ENCODE peak calls at places on chromosomes 11 and 22, in seven cellular contexts. One of them, this sample, is unnamed.

GRCh38 chr22:45291931-45292290 is 7.2 kb downstream of the UPK3A start:
- DNase-seq in GM20000: no peak
- DNase-seq in AG04449: no peak
- DNase-seq in lower leg skin: no peak
- DNase-seq in BE2C: no peak
- DNase-seq in endothelial cell: no peak
- DNase-seq in ovary: no peak
- DNase-seq in this sample: no peak

GRCh38 chr11:103618532-103618931 is 417.9 kb upstream of the DDI1 start:
- DNase-seq in GM20000: no peak
- DNase-seq in AG04449: peak
- DNase-seq in lower leg skin: no peak
- DNase-seq in BE2C: no peak
- DNase-seq in endothelial cell: no peak
- DNase-seq in ovary: no peak
- DNase-seq in this sample: no peak

GRCh38 chr11:34988294-34989255 is 72.2 kb downstream of the PDHX start:
- DNase-seq in GM20000: peak
- DNase-seq in AG04449: no peak
- DNase-seq in lower leg skin: no peak
- DNase-seq in BE2C: no peak
- DNase-seq in endothelial cell: no peak
- DNase-seq in ovary: no peak
- DNase-seq in this sample: no peak

GRCh38 chr22:29139965-29140782 is 65.5 kb upstream of the EMID1 start:
- DNase-seq in GM20000: no peak
- DNase-seq in AG04449: no peak
- DNase-seq in lower leg skin: peak
- DNase-seq in BE2C: no peak
- DNase-seq in endothelial cell: no peak
- DNase-seq in ovary: no peak
- DNase-seq in this sample: no peak

GRCh38 chr11:93685196-93685595 is 23.7 kb downstream of the CEP295 start:
- DNase-seq in GM20000: no peak
- DNase-seq in AG04449: no peak
- DNase-seq in lower leg skin: no peak
- DNase-seq in BE2C: no peak
- DNase-seq in endothelial cell: no peak
- DNase-seq in ovary: no peak
- DNase-seq in this sample: no peak

GRCh38 chr11:12680246-12680939 is 6.2 kb downstream of the TEAD1 start:
- DNase-seq in GM20000: no peak
- DNase-seq in AG04449: peak
- DNase-seq in lower leg skin: peak
- DNase-seq in BE2C: peak
- DNase-seq in endothelial cell: peak
- DNase-seq in ovary: peak
- DNase-seq in this sample: peak

GRCh38 chr22:38738475-38739070 is 17.2 kb downstream of the SUN2 start:
- DNase-seq in GM20000: no peak
- DNase-seq in AG04449: no peak
- DNase-seq in lower leg skin: no peak
- DNase-seq in BE2C: no peak
- DNase-seq in endothelial cell: no peak
- DNase-seq in ovary: no peak
- DNase-seq in this sample: no peak

GRCh38 chr22:36344106-36344827 is 43.5 kb downstream of the MYH9 start:
- DNase-seq in GM20000: no peak
- DNase-seq in AG04449: no peak
- DNase-seq in lower leg skin: no peak
- DNase-seq in BE2C: no peak
- DNase-seq in endothelial cell: no peak
- DNase-seq in ovary: no peak
- DNase-seq in this sample: no peak

GRCh38 chr11:113474362-113475159 is 637 bp downstream of the DRD2 start:
- DNase-seq in GM20000: peak
- DNase-seq in AG04449: peak
- DNase-seq in lower leg skin: peak
- DNase-seq in BE2C: peak
- DNase-seq in endothelial cell: peak
- DNase-seq in ovary: peak
- DNase-seq in this sample: peak

GRCh38 chr11:108027057-108027456 is 18.4 kb downstream of the CUL5 start:
- DNase-seq in GM20000: no peak
- DNase-seq in AG04449: no peak
- DNase-seq in lower leg skin: no peak
- DNase-seq in BE2C: no peak
- DNase-seq in endothelial cell: no peak
- DNase-seq in ovary: no peak
- DNase-seq in this sample: no peak

GRCh38 chr11:36110698-36111410 is 167.0 kb downstream of the LDLRAD3 start:
- DNase-seq in GM20000: no peak
- DNase-seq in AG04449: no peak
- DNase-seq in lower leg skin: no peak
- DNase-seq in BE2C: no peak
- DNase-seq in endothelial cell: no peak
- DNase-seq in ovary: no peak
- DNase-seq in this sample: no peak

GRCh38 chr11:92306966-92307504 is 82.4 kb downstream of the FAT3 start:
- DNase-seq in GM20000: no peak
- DNase-seq in AG04449: no peak
- DNase-seq in lower leg skin: no peak
- DNase-seq in BE2C: peak
- DNase-seq in endothelial cell: no peak
- DNase-seq in ovary: no peak
- DNase-seq in this sample: no peak

GRCh38 chr11:19244084-19244483 is 3.3 kb upstream of the E2F8 start:
- DNase-seq in GM20000: no peak
- DNase-seq in AG04449: no peak
- DNase-seq in lower leg skin: no peak
- DNase-seq in BE2C: no peak
- DNase-seq in endothelial cell: no peak
- DNase-seq in ovary: no peak
- DNase-seq in this sample: no peak

GRCh38 chr11:67117667-67118058 is 1.4 kb upstream of the KDM2A start:
- DNase-seq in GM20000: no peak
- DNase-seq in AG04449: no peak
- DNase-seq in lower leg skin: peak
- DNase-seq in BE2C: no peak
- DNase-seq in endothelial cell: peak
- DNase-seq in ovary: peak
- DNase-seq in this sample: no peak

GRCh38 chr11:33377100-33377851 is 120.1 kb downstream of the HIPK3 start:
- DNase-seq in GM20000: no peak
- DNase-seq in AG04449: no peak
- DNase-seq in lower leg skin: no peak
- DNase-seq in BE2C: no peak
- DNase-seq in endothelial cell: no peak
- DNase-seq in ovary: no peak
- DNase-seq in this sample: no peak

GRCh38 chr11:35548925-35549561 is 23.6 kb upstream of the PAMR1 start:
- DNase-seq in GM20000: no peak
- DNase-seq in AG04449: no peak
- DNase-seq in lower leg skin: no peak
- DNase-seq in BE2C: no peak
- DNase-seq in endothelial cell: no peak
- DNase-seq in ovary: no peak
- DNase-seq in this sample: no peak

GRCh38 chr22:50119768-50120251 is 30.0 kb downstream of the MOV10L1 start:
- DNase-seq in GM20000: no peak
- DNase-seq in AG04449: no peak
- DNase-seq in lower leg skin: peak
- DNase-seq in BE2C: no peak
- DNase-seq in endothelial cell: no peak
- DNase-seq in ovary: no peak
- DNase-seq in this sample: no peak

GRCh38 chr22:43136255-43136654 is 6.9 kb downstream of the MCAT start:
- DNase-seq in GM20000: peak
- DNase-seq in AG04449: no peak
- DNase-seq in lower leg skin: no peak
- DNase-seq in BE2C: peak
- DNase-seq in endothelial cell: peak
- DNase-seq in ovary: no peak
- DNase-seq in this sample: no peak

GRCh38 chr11:9626778-9627394 is 37.0 kb upstream of the SWAP70 start:
- DNase-seq in GM20000: no peak
- DNase-seq in AG04449: no peak
- DNase-seq in lower leg skin: no peak
- DNase-seq in BE2C: no peak
- DNase-seq in endothelial cell: peak
- DNase-seq in ovary: no peak
- DNase-seq in this sample: no peak

GRCh38 chr11:111402411-111402810 is 23.3 kb upstream of the POU2AF1 start:
- DNase-seq in GM20000: no peak
- DNase-seq in AG04449: no peak
- DNase-seq in lower leg skin: peak
- DNase-seq in BE2C: no peak
- DNase-seq in endothelial cell: no peak
- DNase-seq in ovary: no peak
- DNase-seq in this sample: peak

GRCh38 chr22:20131856-20132685 is 467 bp downstream of the ZDHHC8 start:
- DNase-seq in GM20000: no peak
- DNase-seq in AG04449: no peak
- DNase-seq in lower leg skin: no peak
- DNase-seq in BE2C: no peak
- DNase-seq in endothelial cell: no peak
- DNase-seq in ovary: peak
- DNase-seq in this sample: no peak

GRCh38 chr11:12270215-12270797 is 107.1 kb upstream of the PARVA start:
- DNase-seq in GM20000: no peak
- DNase-seq in AG04449: no peak
- DNase-seq in lower leg skin: no peak
- DNase-seq in BE2C: no peak
- DNase-seq in endothelial cell: no peak
- DNase-seq in ovary: no peak
- DNase-seq in this sample: no peak

DNA sequence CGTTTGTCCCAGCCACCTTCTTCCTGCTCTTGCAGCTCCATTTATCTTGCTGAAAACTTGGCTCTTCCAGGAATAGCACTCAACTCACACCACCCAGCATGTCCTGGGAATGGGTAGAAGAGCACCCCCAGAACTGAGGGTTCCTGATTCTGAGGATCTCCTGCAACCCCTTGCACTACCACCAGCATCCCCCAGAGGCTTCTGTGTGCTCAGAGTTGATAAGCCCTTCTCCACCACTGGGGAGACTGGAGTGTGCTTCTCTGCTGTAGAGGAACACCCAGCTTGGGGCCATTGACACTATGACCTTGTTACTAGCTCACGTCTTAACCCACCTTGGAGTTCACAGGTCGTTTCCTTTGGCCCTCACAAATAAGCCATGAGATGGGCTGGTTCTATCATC is 121.0 kb downstream of the GRIK4 start:
- DNase-seq in GM20000: peak
- DNase-seq in AG04449: no peak
- DNase-seq in lower leg skin: no peak
- DNase-seq in BE2C: no peak
- DNase-seq in endothelial cell: no peak
- DNase-seq in ovary: no peak
- DNase-seq in this sample: no peak
- TF ChIP-seq CTCF in GM20000: no peak
- TF ChIP-seq CTCF in AG04449: no peak
- TF ChIP-seq CTCF in lower leg skin: no peak
- TF ChIP-seq CTCF in BE2C: peak
- TF ChIP-seq CTCF in endothelial cell: peak
- TF ChIP-seq CTCF in ovary: no peak
- TF ChIP-seq CTCF in this sample: no peak

GRCh38 chr22:23109079-23109347 is 32.8 kb downstream of the RSPH14 start:
- DNase-seq in GM20000: no peak
- DNase-seq in AG04449: no peak
- DNase-seq in lower leg skin: no peak
- DNase-seq in BE2C: no peak
- DNase-seq in endothelial cell: no peak
- DNase-seq in ovary: no peak
- DNase-seq in this sample: no peak
- TF ChIP-seq CTCF in GM20000: no peak
- TF ChIP-seq CTCF in AG04449: no peak
- TF ChIP-seq CTCF in lower leg skin: no peak
- TF ChIP-seq CTCF in BE2C: no peak
- TF ChIP-seq CTCF in endothelial cell: no peak
- TF ChIP-seq CTCF in ovary: no peak
- TF ChIP-seq CTCF in this sample: no peak

GRCh38 chr11:77589521-77590193 is at the start of gene AQP11:
- DNase-seq in GM20000: peak
- DNase-seq in AG04449: peak
- DNase-seq in lower leg skin: peak
- DNase-seq in BE2C: peak
- DNase-seq in endothelial cell: peak
- DNase-seq in ovary: peak
- DNase-seq in this sample: peak

GRCh38 chr11:77592727-77593126 is 3.0 kb downstream of the AQP11 start:
- DNase-seq in GM20000: no peak
- DNase-seq in AG04449: no peak
- DNase-seq in lower leg skin: no peak
- DNase-seq in BE2C: no peak
- DNase-seq in endothelial cell: no peak
- DNase-seq in ovary: no peak
- DNase-seq in this sample: no peak

GRCh38 chr11:77589181-77589520 is 602 bp upstream of the AQP11 start:
- DNase-seq in GM20000: no peak
- DNase-seq in AG04449: no peak
- DNase-seq in lower leg skin: no peak
- DNase-seq in BE2C: no peak
- DNase-seq in endothelial cell: no peak
- DNase-seq in ovary: no peak
- DNase-seq in this sample: no peak

GRCh38 chr11:77593883-77594282 is 4.1 kb downstream of the AQP11 start:
- DNase-seq in GM20000: no peak
- DNase-seq in AG04449: no peak
- DNase-seq in lower leg skin: no peak
- DNase-seq in BE2C: no peak
- DNase-seq in endothelial cell: no peak
- DNase-seq in ovary: no peak
- DNase-seq in this sample: no peak

GRCh38 chr11:77590194-77590591 is 440 bp downstream of the AQP11 start:
- DNase-seq in GM20000: no peak
- DNase-seq in AG04449: no peak
- DNase-seq in lower leg skin: no peak
- DNase-seq in BE2C: no peak
- DNase-seq in endothelial cell: peak
- DNase-seq in ovary: peak
- DNase-seq in this sample: no peak
- TF ChIP-seq CTCF in GM20000: no peak
- TF ChIP-seq CTCF in AG04449: no peak
- TF ChIP-seq CTCF in lower leg skin: no peak
- TF ChIP-seq CTCF in BE2C: no peak
- TF ChIP-seq CTCF in endothelial cell: no peak
- TF ChIP-seq CTCF in ovary: no peak
- TF ChIP-seq CTCF in this sample: no peak

GRCh38 chr11:63427971-63428508 is 58.5 kb downstream of the SLC22A9 start:
- DNase-seq in GM20000: no peak
- DNase-seq in AG04449: no peak
- DNase-seq in lower leg skin: no peak
- DNase-seq in BE2C: no peak
- DNase-seq in endothelial cell: no peak
- DNase-seq in ovary: no peak
- DNase-seq in this sample: no peak
- TF ChIP-seq CTCF in GM20000: no peak
- TF ChIP-seq CTCF in AG04449: no peak
- TF ChIP-seq CTCF in lower leg skin: no peak
- TF ChIP-seq CTCF in BE2C: no peak
- TF ChIP-seq CTCF in endothelial cell: no peak
- TF ChIP-seq CTCF in ovary: no peak
- TF ChIP-seq CTCF in this sample: no peak

GRCh38 chr22:39959640-39960447 is at the start of gene TMA7B:
- DNase-seq in GM20000: no peak
- DNase-seq in AG04449: no peak
- DNase-seq in lower leg skin: no peak
- DNase-seq in BE2C: peak
- DNase-seq in endothelial cell: peak
- DNase-seq in ovary: no peak
- DNase-seq in this sample: no peak
- TF ChIP-seq CTCF in GM20000: no peak
- TF ChIP-seq CTCF in AG04449: peak
- TF ChIP-seq CTCF in lower leg skin: no peak
- TF ChIP-seq CTCF in BE2C: peak
- TF ChIP-seq CTCF in endothelial cell: no peak
- TF ChIP-seq CTCF in ovary: no peak
- TF ChIP-seq CTCF in this sample: peak

This sample was measured in osteocyte.